ENCODE peak calls at places on chromosomes 4 and X, in seven cellular contexts. One of them, this sample, is unnamed.

GRCh38 chr4:76894537-76894936 is 3.4 kb downstream of the SOWAHB start:
- DNase-seq in hepatocyte: no peak
- DNase-seq in AG09309: no peak
- DNase-seq in stomach: no peak
- DNase-seq in pancreas: no peak
- DNase-seq in tibial artery: no peak
- DNase-seq in fibroblast of lung: peak; percentile 8
- DNase-seq in this sample: no peak

GRCh38 chr4:40837094-40837870 is 87.5 kb downstream of the NSUN7 start:
- DNase-seq in fibroblast of lung: no peak
- DNase-seq in stomach: no peak
- DNase-seq in AG09309: no peak
- DNase-seq in hepatocyte: no peak
- DNase-seq in pancreas: no peak
- DNase-seq in tibial artery: peak; percentile 78
- DNase-seq in this sample: no peak

GRCh38 chrX:148609766-148610698 is 109.6 kb downstream of the AFF2 start:
- DNase-seq in stomach: no peak
- DNase-seq in AG09309: no peak
- DNase-seq in pancreas: no peak
- DNase-seq in tibial artery: no peak
- DNase-seq in fibroblast of lung: peak; percentile 29
- DNase-seq in hepatocyte: peak; percentile 21
- DNase-seq in this sample: no peak

GRCh38 chr4:114464873-114465272 is 133.7 kb upstream of the UGT8 start:
- DNase-seq in pancreas: no peak
- DNase-seq in AG09309: no peak
- DNase-seq in hepatocyte: peak; percentile 15
- DNase-seq in tibial artery: no peak
- DNase-seq in stomach: no peak
- DNase-seq in fibroblast of lung: peak; percentile 14
- DNase-seq in this sample: no peak

GRCh38 chr4:55363618-55364420 is 17.8 kb downstream of the SRD5A3 start:
- DNase-seq in fibroblast of lung: no peak
- DNase-seq in pancreas: no peak
- DNase-seq in AG09309: no peak
- DNase-seq in stomach: no peak
- DNase-seq in tibial artery: no peak
- DNase-seq in hepatocyte: no peak
- DNase-seq in this sample: no peak

GRCh38 chrX:39170432-39170831 is 369.2 kb downstream of the MID1IP1 start:
- DNase-seq in AG09309: no peak
- DNase-seq in stomach: no peak
- DNase-seq in pancreas: no peak
- DNase-seq in hepatocyte: no peak
- DNase-seq in tibial artery: no peak
- DNase-seq in fibroblast of lung: no peak
- DNase-seq in this sample: no peak

GRCh38 chr4:27472364-27472763 is 611.7 kb downstream of the STIM2 start:
- DNase-seq in AG09309: no peak
- DNase-seq in hepatocyte: no peak
- DNase-seq in fibroblast of lung: no peak
- DNase-seq in stomach: no peak
- DNase-seq in pancreas: no peak
- DNase-seq in tibial artery: no peak
- DNase-seq in this sample: no peak

GRCh38 chr4:171186700-171187099 is 626.5 kb upstream of the GALNTL6 start:
- DNase-seq in fibroblast of lung: no peak
- DNase-seq in pancreas: no peak
- DNase-seq in hepatocyte: peak; percentile 9
- DNase-seq in tibial artery: no peak
- DNase-seq in AG09309: no peak
- DNase-seq in stomach: no peak
- DNase-seq in this sample: no peak

GRCh38 chrX:17542123-17542522 is 167.1 kb downstream of the NHS start:
- DNase-seq in tibial artery: peak; percentile 76
- DNase-seq in hepatocyte: no peak
- DNase-seq in pancreas: no peak
- DNase-seq in stomach: peak; percentile 52
- DNase-seq in fibroblast of lung: no peak
- DNase-seq in AG09309: no peak
- DNase-seq in this sample: no peak

GRCh38 chr4:61204353-61204752 is 4.2 kb downstream of the ADGRL3 start:
- DNase-seq in stomach: no peak
- DNase-seq in AG09309: no peak
- DNase-seq in fibroblast of lung: peak; percentile 80
- DNase-seq in hepatocyte: peak; percentile 13
- DNase-seq in tibial artery: no peak
- DNase-seq in pancreas: no peak
- DNase-seq in this sample: no peak

GRCh38 chr4:138055890-138056289 is 186.3 kb downstream of the SLC7A11 start:
- DNase-seq in AG09309: no peak
- DNase-seq in stomach: no peak
- DNase-seq in pancreas: no peak
- DNase-seq in hepatocyte: no peak
- DNase-seq in fibroblast of lung: peak; percentile 72
- DNase-seq in tibial artery: no peak
- DNase-seq in this sample: no peak

GRCh38 chr4:37528161-37528560 is 158.0 kb downstream of the RELL1 start:
- DNase-seq in stomach: peak; percentile 59
- DNase-seq in tibial artery: no peak
- DNase-seq in pancreas: no peak
- DNase-seq in AG09309: no peak
- DNase-seq in fibroblast of lung: no peak
- DNase-seq in hepatocyte: peak; percentile 58
- DNase-seq in this sample: no peak

GRCh38 chr4:153643406-153644016 is 40.6 kb upstream of the TLR2 start:
- DNase-seq in stomach: no peak
- DNase-seq in hepatocyte: peak; percentile 26
- DNase-seq in AG09309: no peak
- DNase-seq in fibroblast of lung: peak; percentile 48
- DNase-seq in pancreas: no peak
- DNase-seq in tibial artery: no peak
- DNase-seq in this sample: no peak

GRCh38 chr4:54318904-54319303 is 89.8 kb downstream of the PDGFRA start:
- DNase-seq in stomach: no peak
- DNase-seq in hepatocyte: peak; percentile 75
- DNase-seq in tibial artery: no peak
- DNase-seq in pancreas: no peak
- DNase-seq in AG09309: peak; percentile 24
- DNase-seq in fibroblast of lung: peak; percentile 44
- DNase-seq in this sample: peak; percentile 5

GRCh38 chrX:34886011-34886410 is 56.6 kb upstream of the FAM47B start:
- DNase-seq in tibial artery: no peak
- DNase-seq in hepatocyte: no peak
- DNase-seq in stomach: no peak
- DNase-seq in AG09309: no peak
- DNase-seq in pancreas: no peak
- DNase-seq in fibroblast of lung: no peak
- DNase-seq in this sample: no peak

GRCh38 chrX:102840871-102841705 is 96.0 kb upstream of the RAB40AL start:
- DNase-seq in stomach: no peak
- DNase-seq in pancreas: no peak
- DNase-seq in tibial artery: no peak
- DNase-seq in hepatocyte: peak; percentile 11
- DNase-seq in AG09309: no peak
- DNase-seq in fibroblast of lung: peak; percentile 11
- DNase-seq in this sample: no peak

GRCh38 chr4:121192500-121192899 is 28.4 kb upstream of the TNIP3 start:
- DNase-seq in hepatocyte: peak; percentile 64
- DNase-seq in AG09309: no peak
- DNase-seq in fibroblast of lung: peak; percentile 42
- DNase-seq in pancreas: no peak
- DNase-seq in stomach: no peak
- DNase-seq in tibial artery: no peak
- DNase-seq in this sample: peak; percentile 8

GRCh38 chr4:42881262-42881661 is 11.3 kb upstream of the GRXCR1 start:
- DNase-seq in tibial artery: no peak
- DNase-seq in pancreas: no peak
- DNase-seq in stomach: no peak
- DNase-seq in AG09309: no peak
- DNase-seq in fibroblast of lung: no peak
- DNase-seq in hepatocyte: no peak
- DNase-seq in this sample: no peak

GRCh38 chr4:134958862-134959261 is 757.3 kb upstream of the PABPC4L start:
- DNase-seq in fibroblast of lung: no peak
- DNase-seq in AG09309: no peak
- DNase-seq in tibial artery: no peak
- DNase-seq in hepatocyte: no peak
- DNase-seq in pancreas: no peak
- DNase-seq in stomach: no peak
- DNase-seq in this sample: no peak

GRCh38 chrX:119948381-119948780 is 4.8 kb upstream of the NKAP start:
- DNase-seq in hepatocyte: no peak
- DNase-seq in pancreas: no peak
- DNase-seq in AG09309: no peak
- DNase-seq in fibroblast of lung: no peak
- DNase-seq in stomach: no peak
- DNase-seq in tibial artery: no peak
- DNase-seq in this sample: no peak

GRCh38 chrX:112874614-112875013 is 34.0 kb upstream of the AMOT start:
- DNase-seq in tibial artery: no peak
- DNase-seq in stomach: no peak
- DNase-seq in pancreas: no peak
- DNase-seq in hepatocyte: no peak
- DNase-seq in AG09309: no peak
- DNase-seq in fibroblast of lung: no peak
- DNase-seq in this sample: no peak

GRCh38 chrX:18997916-18998315 is 14.0 kb upstream of the PHKA2 start:
- DNase-seq in hepatocyte: no peak
- DNase-seq in stomach: no peak
- DNase-seq in AG09309: no peak
- DNase-seq in pancreas: no peak
- DNase-seq in tibial artery: no peak
- DNase-seq in fibroblast of lung: peak; percentile 8
- DNase-seq in this sample: no peak

GRCh38 chr4:83639849-83640493 is 104.1 kb downstream of the GPAT3 start:
- DNase-seq in AG09309: peak; percentile 53
- DNase-seq in fibroblast of lung: peak; percentile 59
- DNase-seq in pancreas: no peak
- DNase-seq in stomach: peak; percentile 56
- DNase-seq in tibial artery: no peak
- DNase-seq in hepatocyte: peak; percentile 83
- DNase-seq in this sample: peak; percentile 45
- TF ChIP-seq CTCF in AG09309: peak; percentile 73
- TF ChIP-seq CTCF in fibroblast of lung: peak; percentile 77
- TF ChIP-seq CTCF in pancreas: peak; percentile 54
- TF ChIP-seq CTCF in stomach: peak; percentile 80
- TF ChIP-seq CTCF in tibial artery: peak; percentile 82
- TF ChIP-seq CTCF in hepatocyte: peak; percentile 90
- TF ChIP-seq CTCF in this sample: peak; percentile 74

DNA sequence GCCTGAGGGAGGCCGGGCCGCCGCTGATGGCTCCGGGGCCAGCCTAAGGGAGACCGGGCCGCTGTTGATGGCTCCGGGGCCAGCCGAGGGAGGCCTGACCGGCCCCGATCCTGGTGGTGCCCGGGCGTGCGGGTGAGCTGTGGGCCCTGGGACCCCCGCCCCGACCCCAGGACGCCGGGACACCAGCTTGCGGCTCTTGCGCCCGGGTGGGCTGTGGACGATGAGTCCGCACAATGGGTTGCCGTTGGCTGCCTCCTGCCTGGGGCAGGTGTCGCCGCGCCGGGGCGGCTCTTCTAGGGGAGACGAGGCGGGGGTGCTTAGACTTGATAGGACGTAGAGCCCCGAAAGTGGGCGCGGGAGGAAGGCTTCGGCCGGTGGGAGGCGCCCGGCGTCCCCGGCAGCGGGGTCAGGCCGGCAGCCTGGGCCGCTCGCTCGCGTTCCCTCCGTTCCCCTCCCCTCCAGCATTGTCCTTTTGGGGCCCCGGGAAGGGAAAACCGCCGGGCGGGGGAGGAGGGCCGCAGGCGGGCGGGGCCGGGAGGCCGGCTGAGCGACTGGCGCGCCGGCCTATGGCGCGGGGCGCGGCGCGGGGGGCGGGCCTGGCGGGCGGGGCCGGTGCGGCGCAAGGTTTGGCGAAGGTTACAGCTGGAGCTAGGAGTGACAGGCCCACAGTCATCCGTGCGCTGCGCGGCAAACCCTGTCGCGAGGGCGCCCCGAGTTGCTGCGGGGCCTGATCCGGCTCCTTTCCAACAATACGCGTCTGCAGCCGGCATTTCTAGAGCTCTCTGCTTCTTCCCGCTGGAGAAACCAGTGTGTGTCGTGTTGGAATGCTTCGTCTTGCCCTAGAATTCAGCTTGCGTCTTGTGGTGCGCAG is 819 bp downstream of the KIAA0232 start:
- DNase-seq in pancreas: peak; percentile 96
- DNase-seq in hepatocyte: peak; percentile 96
- DNase-seq in AG09309: peak; percentile 44
- DNase-seq in stomach: peak; percentile 93
- DNase-seq in tibial artery: peak; percentile 96
- DNase-seq in fibroblast of lung: peak; percentile 76
- DNase-seq in this sample: peak; percentile 66
- TF ChIP-seq CTCF in pancreas: no peak
- TF ChIP-seq CTCF in hepatocyte: peak; percentile 40
- TF ChIP-seq CTCF in AG09309: no peak
- TF ChIP-seq CTCF in stomach: no peak
- TF ChIP-seq CTCF in tibial artery: no peak
- TF ChIP-seq CTCF in fibroblast of lung: peak; percentile 8
- TF ChIP-seq CTCF in this sample: no peak

GRCh38 chrX:44935640-44936039 is 62.7 kb downstream of the KDM6A start:
- DNase-seq in tibial artery: no peak
- DNase-seq in fibroblast of lung: no peak
- DNase-seq in hepatocyte: no peak
- DNase-seq in stomach: no peak
- DNase-seq in AG09309: no peak
- DNase-seq in pancreas: no peak
- DNase-seq in this sample: no peak
- TF ChIP-seq CTCF in tibial artery: no peak
- TF ChIP-seq CTCF in fibroblast of lung: no peak
- TF ChIP-seq CTCF in hepatocyte: no peak
- TF ChIP-seq CTCF in stomach: no peak
- TF ChIP-seq CTCF in AG09309: no peak
- TF ChIP-seq CTCF in pancreas: no peak
- TF ChIP-seq CTCF in this sample: no peak

DNA sequence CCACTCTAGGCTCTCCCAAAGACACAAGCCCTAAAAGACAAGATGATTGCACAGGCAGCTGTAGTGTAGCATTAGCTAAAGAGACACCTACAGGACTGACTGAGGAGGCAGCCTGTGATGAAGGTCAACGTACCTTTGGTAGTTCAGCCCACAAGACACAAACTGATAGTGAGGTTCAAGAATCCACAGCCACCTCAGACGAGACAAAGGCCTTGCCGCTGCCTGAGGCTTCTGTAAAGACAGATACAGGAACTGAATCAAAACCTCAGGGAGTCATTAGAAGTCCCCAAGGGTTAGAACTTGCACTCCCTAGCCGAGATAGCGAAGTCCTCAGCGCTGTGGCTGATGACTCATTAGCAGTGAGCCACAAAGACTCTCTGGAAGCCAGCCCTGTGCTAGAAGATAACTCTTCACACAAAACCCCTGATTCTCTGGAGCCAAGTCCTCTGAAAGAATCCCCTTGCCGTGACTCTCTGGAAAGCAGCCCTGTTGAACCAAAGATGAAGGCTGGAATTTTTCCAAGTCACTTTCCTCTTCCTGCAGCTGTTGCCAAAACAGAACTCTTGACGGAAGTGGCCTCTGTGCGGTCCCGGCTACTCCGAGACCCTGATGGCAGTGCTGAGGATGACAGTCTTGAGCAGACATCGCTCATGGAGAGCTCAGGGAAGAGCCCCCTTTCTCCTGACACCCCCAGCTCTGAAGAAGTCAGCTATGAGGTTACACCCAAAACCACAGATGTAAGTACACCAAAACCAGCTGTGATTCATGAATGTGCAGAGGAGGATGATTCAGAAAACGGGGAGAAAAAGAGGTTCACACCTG is 306.3 kb downstream of the ANK2 start:
- DNase-seq in hepatocyte: peak; percentile 34
- DNase-seq in fibroblast of lung: peak; percentile 97
- DNase-seq in AG09309: peak; percentile 59
- DNase-seq in stomach: no peak
- DNase-seq in pancreas: no peak
- DNase-seq in tibial artery: no peak
- DNase-seq in this sample: peak; percentile 49
- TF ChIP-seq CTCF in hepatocyte: no peak
- TF ChIP-seq CTCF in fibroblast of lung: no peak
- TF ChIP-seq CTCF in AG09309: peak; percentile 27
- TF ChIP-seq CTCF in stomach: no peak
- TF ChIP-seq CTCF in pancreas: no peak
- TF ChIP-seq CTCF in tibial artery: no peak
- TF ChIP-seq CTCF in this sample: no peak